ENCODE peak calls at places on chromosome 12, in nine cellular contexts. One of them, this sample, is unnamed.

GRCh38 chr12:130666645-130667044 is 49.5 kb downstream of the RIMBP2 start:
- DNase-seq in breast epithelium: no peak
- DNase-seq in heart left ventricle: no peak
- DNase-seq in progenitor cell of endocrine pancreas: no peak
- DNase-seq in hypothalamus: no peak
- DNase-seq in mucosa of descending colon: no peak
- DNase-seq in kidney tubule cell: no peak
- DNase-seq in left cardiac atrium: no peak
- DNase-seq in activated CD8-positive, alpha-beta memory T cell treated with anti-CD3 and anti-CD28 coated beads for 4 hours: no peak
- DNase-seq in this sample: no peak

GRCh38 chr12:94140556-94140955 is 7.8 kb upstream of the PLXNC1 start:
- DNase-seq in breast epithelium: no peak
- DNase-seq in heart left ventricle: peak; percentile 30
- DNase-seq in progenitor cell of endocrine pancreas: no peak
- DNase-seq in hypothalamus: no peak
- DNase-seq in mucosa of descending colon: peak; percentile 53
- DNase-seq in kidney tubule cell: peak; percentile 22
- DNase-seq in left cardiac atrium: no peak
- DNase-seq in activated CD8-positive, alpha-beta memory T cell treated with anti-CD3 and anti-CD28 coated beads for 4 hours: no peak
- DNase-seq in this sample: no peak

GRCh38 chr12:39451977-39452376 is 9.1 kb upstream of the KIF21A start:
- DNase-seq in breast epithelium: no peak
- DNase-seq in heart left ventricle: no peak
- DNase-seq in progenitor cell of endocrine pancreas: no peak
- DNase-seq in hypothalamus: no peak
- DNase-seq in mucosa of descending colon: no peak
- DNase-seq in kidney tubule cell: no peak
- DNase-seq in left cardiac atrium: no peak
- DNase-seq in activated CD8-positive, alpha-beta memory T cell treated with anti-CD3 and anti-CD28 coated beads for 4 hours: no peak
- DNase-seq in this sample: peak; percentile 93

GRCh38 chr12:131902332-131903241 is 8.2 kb downstream of the ULK1 start:
- DNase-seq in breast epithelium: no peak
- DNase-seq in heart left ventricle: no peak
- DNase-seq in progenitor cell of endocrine pancreas: no peak
- DNase-seq in hypothalamus: no peak
- DNase-seq in mucosa of descending colon: no peak
- DNase-seq in kidney tubule cell: no peak
- DNase-seq in left cardiac atrium: no peak
- DNase-seq in activated CD8-positive, alpha-beta memory T cell treated with anti-CD3 and anti-CD28 coated beads for 4 hours: no peak
- DNase-seq in this sample: no peak

GRCh38 chr12:78209851-78210493 is 379.3 kb downstream of the NAV3 start:
- DNase-seq in breast epithelium: no peak
- DNase-seq in heart left ventricle: no peak
- DNase-seq in progenitor cell of endocrine pancreas: no peak
- DNase-seq in hypothalamus: no peak
- DNase-seq in mucosa of descending colon: no peak
- DNase-seq in kidney tubule cell: no peak
- DNase-seq in left cardiac atrium: no peak
- DNase-seq in activated CD8-positive, alpha-beta memory T cell treated with anti-CD3 and anti-CD28 coated beads for 4 hours: no peak
- DNase-seq in this sample: peak; percentile 99

GRCh38 chr12:67981236-67982164 is 7.7 kb upstream of the IFNG-AS1 start:
- DNase-seq in breast epithelium: no peak
- DNase-seq in heart left ventricle: no peak
- DNase-seq in progenitor cell of endocrine pancreas: no peak
- DNase-seq in hypothalamus: no peak
- DNase-seq in mucosa of descending colon: no peak
- DNase-seq in kidney tubule cell: peak; percentile 92
- DNase-seq in left cardiac atrium: no peak
- DNase-seq in activated CD8-positive, alpha-beta memory T cell treated with anti-CD3 and anti-CD28 coated beads for 4 hours: no peak
- DNase-seq in this sample: no peak

GRCh38 chr12:126369487-126370463 is 1304.5 kb downstream of the AACS start:
- DNase-seq in breast epithelium: no peak
- DNase-seq in heart left ventricle: no peak
- DNase-seq in progenitor cell of endocrine pancreas: no peak
- DNase-seq in hypothalamus: no peak
- DNase-seq in mucosa of descending colon: no peak
- DNase-seq in kidney tubule cell: peak; percentile 13
- DNase-seq in left cardiac atrium: no peak
- DNase-seq in activated CD8-positive, alpha-beta memory T cell treated with anti-CD3 and anti-CD28 coated beads for 4 hours: no peak
- DNase-seq in this sample: no peak

GRCh38 chr12:54352022-54352531 is 12.2 kb downstream of the GPR84 start:
- DNase-seq in breast epithelium: no peak
- DNase-seq in heart left ventricle: peak; percentile 78
- DNase-seq in progenitor cell of endocrine pancreas: no peak
- DNase-seq in hypothalamus: peak; percentile 28
- DNase-seq in mucosa of descending colon: no peak
- DNase-seq in kidney tubule cell: peak; percentile 51
- DNase-seq in left cardiac atrium: peak; percentile 43
- DNase-seq in activated CD8-positive, alpha-beta memory T cell treated with anti-CD3 and anti-CD28 coated beads for 4 hours: peak; percentile 3
- DNase-seq in this sample: no peak

GRCh38 chr12:61272441-61272840 is 987.8 kb upstream of the USP15 start:
- DNase-seq in breast epithelium: no peak
- DNase-seq in heart left ventricle: no peak
- DNase-seq in progenitor cell of endocrine pancreas: no peak
- DNase-seq in hypothalamus: no peak
- DNase-seq in mucosa of descending colon: no peak
- DNase-seq in kidney tubule cell: no peak
- DNase-seq in left cardiac atrium: no peak
- DNase-seq in activated CD8-positive, alpha-beta memory T cell treated with anti-CD3 and anti-CD28 coated beads for 4 hours: no peak
- DNase-seq in this sample: no peak

GRCh38 chr12:121786441-121786825 is 7.1 kb downstream of the RHOF start:
- DNase-seq in breast epithelium: peak; percentile 83
- DNase-seq in heart left ventricle: no peak
- DNase-seq in progenitor cell of endocrine pancreas: no peak
- DNase-seq in hypothalamus: no peak
- DNase-seq in mucosa of descending colon: peak; percentile 74
- DNase-seq in kidney tubule cell: peak; percentile 99
- DNase-seq in left cardiac atrium: no peak
- DNase-seq in activated CD8-positive, alpha-beta memory T cell treated with anti-CD3 and anti-CD28 coated beads for 4 hours: no peak
- DNase-seq in this sample: no peak

GRCh38 chr12:31967569-31967968 is 8.4 kb downstream of the RESF1 start:
- DNase-seq in breast epithelium: no peak
- DNase-seq in heart left ventricle: no peak
- DNase-seq in progenitor cell of endocrine pancreas: no peak
- DNase-seq in hypothalamus: no peak
- DNase-seq in mucosa of descending colon: no peak
- DNase-seq in kidney tubule cell: no peak
- DNase-seq in left cardiac atrium: no peak
- DNase-seq in activated CD8-positive, alpha-beta memory T cell treated with anti-CD3 and anti-CD28 coated beads for 4 hours: no peak
- DNase-seq in this sample: no peak

GRCh38 chr12:42468341-42468821 is 121.2 kb downstream of the PRICKLE1 start:
- DNase-seq in breast epithelium: no peak
- DNase-seq in heart left ventricle: no peak
- DNase-seq in progenitor cell of endocrine pancreas: no peak
- DNase-seq in hypothalamus: no peak
- DNase-seq in mucosa of descending colon: no peak
- DNase-seq in kidney tubule cell: no peak
- DNase-seq in left cardiac atrium: peak; percentile 34
- DNase-seq in activated CD8-positive, alpha-beta memory T cell treated with anti-CD3 and anti-CD28 coated beads for 4 hours: no peak
- DNase-seq in this sample: no peak

GRCh38 chr12:53071591-53072551 is 7.3 kb downstream of the SPRYD3 start:
- DNase-seq in breast epithelium: peak; percentile 75
- DNase-seq in heart left ventricle: no peak
- DNase-seq in progenitor cell of endocrine pancreas: no peak
- DNase-seq in hypothalamus: no peak
- DNase-seq in mucosa of descending colon: no peak
- DNase-seq in kidney tubule cell: no peak
- DNase-seq in left cardiac atrium: peak; percentile 88
- DNase-seq in activated CD8-positive, alpha-beta memory T cell treated with anti-CD3 and anti-CD28 coated beads for 4 hours: no peak
- DNase-seq in this sample: peak; percentile 61

GRCh38 chr12:50215033-50215432 is 47.9 kb upstream of the CERS5 start:
- DNase-seq in breast epithelium: no peak
- DNase-seq in heart left ventricle: no peak
- DNase-seq in progenitor cell of endocrine pancreas: no peak
- DNase-seq in hypothalamus: no peak
- DNase-seq in mucosa of descending colon: no peak
- DNase-seq in kidney tubule cell: no peak
- DNase-seq in left cardiac atrium: no peak
- DNase-seq in activated CD8-positive, alpha-beta memory T cell treated with anti-CD3 and anti-CD28 coated beads for 4 hours: no peak
- DNase-seq in this sample: no peak

GRCh38 chr12:3727877-3728632 is 24.9 kb downstream of the CRACR2A start:
- DNase-seq in breast epithelium: no peak
- DNase-seq in heart left ventricle: no peak
- DNase-seq in progenitor cell of endocrine pancreas: no peak
- DNase-seq in hypothalamus: no peak
- DNase-seq in mucosa of descending colon: no peak
- DNase-seq in kidney tubule cell: no peak
- DNase-seq in left cardiac atrium: no peak
- DNase-seq in activated CD8-positive, alpha-beta memory T cell treated with anti-CD3 and anti-CD28 coated beads for 4 hours: peak; percentile 12
- DNase-seq in this sample: no peak

GRCh38 chr12:48988030-48988649 is 10.0 kb downstream of the WNT1 start:
- DNase-seq in breast epithelium: no peak
- DNase-seq in heart left ventricle: peak; percentile 79
- DNase-seq in progenitor cell of endocrine pancreas: peak; percentile 66
- DNase-seq in hypothalamus: peak; percentile 56
- DNase-seq in mucosa of descending colon: peak; percentile 61
- DNase-seq in kidney tubule cell: peak; percentile 51
- DNase-seq in left cardiac atrium: peak; percentile 60
- DNase-seq in activated CD8-positive, alpha-beta memory T cell treated with anti-CD3 and anti-CD28 coated beads for 4 hours: peak; percentile 58
- DNase-seq in this sample: no peak

GRCh38 chr12:66195242-66195641 is 6.2 kb downstream of the IRAK3 start:
- DNase-seq in breast epithelium: no peak
- DNase-seq in heart left ventricle: no peak
- DNase-seq in progenitor cell of endocrine pancreas: no peak
- DNase-seq in hypothalamus: no peak
- DNase-seq in mucosa of descending colon: no peak
- DNase-seq in kidney tubule cell: no peak
- DNase-seq in left cardiac atrium: no peak
- DNase-seq in activated CD8-positive, alpha-beta memory T cell treated with anti-CD3 and anti-CD28 coated beads for 4 hours: no peak
- DNase-seq in this sample: no peak

GRCh38 chr12:47147749-47148148 is 68.0 kb upstream of the AMIGO2 start:
- DNase-seq in breast epithelium: no peak
- DNase-seq in heart left ventricle: no peak
- DNase-seq in progenitor cell of endocrine pancreas: no peak
- DNase-seq in hypothalamus: no peak
- DNase-seq in mucosa of descending colon: no peak
- DNase-seq in kidney tubule cell: no peak
- DNase-seq in left cardiac atrium: no peak
- DNase-seq in activated CD8-positive, alpha-beta memory T cell treated with anti-CD3 and anti-CD28 coated beads for 4 hours: no peak
- DNase-seq in this sample: no peak